ENCODE peak calls at places on chromosome 11, in five cellular contexts. P is HAP-1, Q is iris pigment epithelial cell, F is NT2/D1, W is COR-L47. D is an unnamed sample.

GRCh38 chr11:129117595-129118350 is 74.4 kb downstream of the ARHGAP32 start:
- DNase-seq in W (peak; percentile 62), F (peak; percentile 57), Q (peak; percentile 76), P (peak; percentile 50), D (peak; percentile 50)

GRCh38 chr11:20042717-20043392 is 117.4 kb downstream of the DBX1 start:
- DNase-seq in F (no peak), Q (no peak), W (no peak), P (no peak), D (no peak)

GRCh38 chr11:504053-504993 is 2.7 kb downstream of the RNH1 start:
- DNase-seq in Q (peak; percentile 72), W (no peak), P (no peak), F (no peak), D (no peak)

GRCh38 chr11:119473226-119473625 is 50.3 kb upstream of the THY1 start:
- DNase-seq in P (no peak), W (no peak), Q (no peak), F (no peak), D (no peak)

GRCh38 chr11:19512621-19513020 is 200.0 kb upstream of the NAV2 start:
- DNase-seq in P (no peak), F (no peak), Q (no peak), W (no peak), D (no peak)

GRCh38 chr11:2663506-2663905 is 36.3 kb downstream of the KCNQ1OT1 start:
- DNase-seq in W (no peak), F (no peak), P (no peak), Q (no peak), D (no peak)

GRCh38 chr11:133922078-133922870 is 34.5 kb downstream of the IGSF9B start:
- DNase-seq in P (no peak), F (no peak), W (no peak), Q (no peak), D (no peak)

GRCh38 chr11:104338186-104338585 is 174.2 kb upstream of the PDGFD start:
- DNase-seq in W (no peak), F (no peak), P (no peak), Q (peak; percentile 60), D (no peak)

GRCh38 chr11:97389270-97389669 is 999.5 kb downstream of the JRKL start:
- DNase-seq in P (no peak), Q (no peak), F (no peak), W (no peak), D (no peak)

GRCh38 chr11:132263875-132264274 is 893.5 kb downstream of the NTM start:
- DNase-seq in F (no peak), W (no peak), P (no peak), Q (no peak), D (no peak)

GRCh38 chr11:29324328-29324727 is 692.5 kb downstream of the KCNA4 start:
- DNase-seq in Q (peak; percentile 80), W (no peak), F (no peak), P (no peak), D (no peak)

GRCh38 chr11:96310236-96310635 is 32.8 kb downstream of the MAML2 start:
- DNase-seq in F (no peak), P (no peak), Q (peak; percentile 64), W (no peak), D (no peak)

GRCh38 chr11:70859180-70859579 is 393.2 kb downstream of the SHANK2 start:
- DNase-seq in Q (no peak), F (no peak), W (no peak), P (no peak), D (no peak)